ENCODE peak calls at places on chromosome 3, in five cellular contexts. C, U, W, D and E are unnamed samples. For H3K4me1, the result is how much of the 10 kb centered on the place peaks cover.

GRCh38 chr3:58639001-58639400 is 27.6 kb downstream of the FAM3D start:
- DNase-seq in D (peak), C (peak), W (no peak), U (no peak), E (no peak)

GRCh38 chr3:23991236-23992050 is 46.4 kb downstream of the NR1D2 start:
- DNase-seq in C (peak), D (no peak), W (no peak), U (no peak), E (peak)

GRCh38 chr3:126375835-126376331 is 18.7 kb upstream of the KLF15 start:
- DNase-seq in D (no peak), W (no peak), C (no peak), U (no peak), E (no peak)

GRCh38 chr3:138921316-138922292 is 25.3 kb downstream of the FOXL2 start:
- DNase-seq in W (no peak), D (peak), C (peak), U (peak), E (peak)

GRCh38 chr3:30476373-30477082 is 129.9 kb upstream of the TGFBR2 start:
- DNase-seq in C (peak), W (no peak), U (no peak), D (no peak), E (no peak)

GRCh38 chr3:170149016-170149415 is 32.5 kb downstream of the PHC3 start:
- DNase-seq in W (no peak), D (no peak), U (no peak), C (no peak), E (no peak)

GRCh38 chr3:112734171-112734570 is 93.2 kb upstream of the CCDC80 start:
- DNase-seq in C (peak), W (no peak), U (no peak), D (no peak), E (no peak)

GRCh38 chr3:10883478-10884234 is 67.6 kb downstream of the SLC6A11 start:
- DNase-seq in W (peak), D (no peak), U (peak), C (peak), E (peak)

GRCh38 chr3:184635126-184635525 is 73.5 kb downstream of the EPHB3 start:
- DNase-seq in C (no peak), W (no peak), U (no peak), D (peak), E (peak)

GRCh38 chr3:124200336-124200901 is 208.5 kb upstream of the ROPN1 start:
- DNase-seq in W (no peak), C (peak), D (peak), U (peak), E (no peak)

GRCh38 chr3:18046531-18046930 is 304.1 kb upstream of the TBC1D5 start:
- DNase-seq in W (no peak), U (no peak), D (no peak), C (no peak), E (no peak)

GRCh38 chr3:124444075-124444474 is 286.2 kb upstream of the UMPS start:
- DNase-seq in D (no peak), W (no peak), C (no peak), U (no peak), E (no peak)

GRCh38 chr3:40912461-40912860 is 286.8 kb upstream of the CTNNB1 start:
- DNase-seq in D (no peak), C (no peak), U (no peak), W (no peak), E (no peak)

GRCh38 chr3:20462226-20462625 is 276.2 kb upstream of the SGO1 start:
- DNase-seq in U (no peak), C (peak), W (no peak), D (no peak), E (no peak)

GRCh38 chr3:130601662-130602061 is 84.7 kb downstream of the COL6A6 start:
- DNase-seq in U (no peak), C (peak), W (no peak), D (no peak), E (peak)

GRCh38 chr3:192336286-192336685 is 391.1 kb downstream of the FGF12 start:
- DNase-seq in C (no peak), U (no peak), D (no peak), W (no peak), E (no peak)

GRCh38 chr3:47022540-47023161 is 43.2 kb downstream of the NBEAL2 start:
- DNase-seq in D (peak), U (no peak), W (no peak), C (peak), E (no peak)

GRCh38 chr3:41997702-41998551 is 36.0 kb upstream of the ULK4 start:
- DNase-seq in W (no peak), C (no peak), D (peak), U (peak), E (peak)

GRCh38 chr3:52313774-52314188 is 2.3 kb upstream of the DNAH1 start:
- DNase-seq in C (peak), U (no peak), W (no peak), D (peak), E (no peak)

GRCh38 chr3:63960048-63960711 is 48.0 kb upstream of the SCAANT1 start:
- DNase-seq in U (peak), C (peak), W (no peak), D (no peak), E (peak)

GRCh38 chr3:114450008-114450596 is 156.3 kb downstream of the TIGIT start:
- DNase-seq in D (no peak), C (no peak), W (no peak), U (no peak), E (peak)

GRCh38 chr3:138173769-138174420 is 826 bp downstream of the DBR1 start:
- DNase-seq in U (no peak), D (no peak), W (no peak), C (peak), E (no peak)

GRCh38 chr3:59385547-59385946 is 335.7 kb upstream of the CFAP20DC start:
- DNase-seq in C (no peak), D (no peak), U (no peak), W (no peak), E (no peak)

GRCh38 chr3:134250717-134251220 is at the start of gene RYK:
- DNase-seq in U (peak), C (peak), W (peak), D (peak), E (peak)

GRCh38 chr3:195077611-195078540 is 193.1 kb downstream of the XXYLT1 start:
- DNase-seq in C (no peak), W (no peak), D (no peak), U (no peak), E (no peak)

GRCh38 chr3:137930976-137931375 is 79.0 kb upstream of the CLDN18 start:
- DNase-seq in U (no peak), C (no peak), D (no peak), W (no peak), E (no peak)

GRCh38 chr3:189862385-189863023 is 231.3 kb downstream of the TP63 start:
- DNase-seq in U (no peak), C (peak), D (no peak), W (no peak), E (no peak)

GRCh38 chr3:156218353-156218744 is 98.0 kb downstream of the KCNAB1 start:
- DNase-seq in W (no peak), D (peak), C (no peak), U (peak), E (no peak)

GRCh38 chr3:38382506-38383080 is 36.0 kb downstream of the XYLB start:
- DNase-seq in W (no peak), D (no peak), U (no peak), C (peak), E (no peak)

GRCh38 chr3:42101048-42101447 is 9.9 kb downstream of the TRAK1 start:
- DNase-seq in D (peak), W (no peak), C (peak), U (no peak), E (no peak)

GRCh38 chr3:31132132-31132769 is 237.8 kb upstream of the GADL1 start:
- DNase-seq in D (no peak), W (no peak), U (peak), C (peak), E (no peak)

GRCh38 chr3:89851974-89852621 is 744.7 kb downstream of the EPHA3 start:
- DNase-seq in D (no peak), W (peak), C (peak), U (peak), E (peak)

GRCh38 chr3:133928136-133928893 is 32.6 kb upstream of the RAB6B start:
- DNase-seq in C (no peak), U (no peak), D (peak), W (no peak), E (no peak)

DNA sequence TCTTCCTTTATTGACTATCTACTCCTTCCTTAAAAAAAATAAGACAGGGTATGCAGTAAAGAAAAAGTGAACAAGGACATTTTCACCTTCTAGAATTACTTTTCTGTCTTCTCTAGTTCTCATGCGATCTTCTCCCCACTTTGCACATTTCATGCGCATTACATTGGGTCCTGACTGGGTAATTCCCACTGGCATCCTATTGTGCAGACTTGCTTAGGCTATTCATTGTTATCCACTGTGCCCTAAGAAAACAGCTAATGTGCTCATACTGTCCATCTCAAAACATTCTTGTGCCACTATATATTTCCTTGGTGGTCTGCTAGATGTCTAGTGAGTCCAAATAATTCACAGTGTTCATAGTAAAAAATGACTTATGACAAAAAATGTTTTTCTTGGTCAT is 447.4 kb upstream of the ROBO1 start:
- DNase-seq in C (no peak), D (no peak), U (peak), W (no peak), E (no peak)
- H3K27ac ChIP-seq in C (no peak), D (no peak), U (no peak), W (no peak), E (no peak)

GRCh38 chr3:172067837-172068440 is 28.6 kb downstream of the FNDC3B start:
- DNase-seq in C (no peak), D (no peak), W (no peak), U (no peak), E (no peak)

GRCh38 chr3:172070269-172070668 is 30.9 kb downstream of the FNDC3B start:
- DNase-seq in D (no peak), C (no peak), U (no peak), W (no peak), E (no peak)

GRCh38 chr3:172070799-172071198 is 31.4 kb downstream of the FNDC3B start:
- DNase-seq in U (no peak), D (no peak), C (no peak), W (no peak), E (no peak)

GRCh38 chr3:172068977-172069376 is 29.6 kb downstream of the FNDC3B start:
- DNase-seq in W (no peak), D (no peak), C (no peak), U (no peak), E (no peak)

GRCh38 chr3:172069473-172069872 is 30.1 kb downstream of the FNDC3B start:
- DNase-seq in C (no peak), U (no peak), W (no peak), D (no peak), E (no peak)
- H3K4me1 ChIP-seq in C (half or more), U (under half), W (under half), D (half or more), E (under half)

DNA sequence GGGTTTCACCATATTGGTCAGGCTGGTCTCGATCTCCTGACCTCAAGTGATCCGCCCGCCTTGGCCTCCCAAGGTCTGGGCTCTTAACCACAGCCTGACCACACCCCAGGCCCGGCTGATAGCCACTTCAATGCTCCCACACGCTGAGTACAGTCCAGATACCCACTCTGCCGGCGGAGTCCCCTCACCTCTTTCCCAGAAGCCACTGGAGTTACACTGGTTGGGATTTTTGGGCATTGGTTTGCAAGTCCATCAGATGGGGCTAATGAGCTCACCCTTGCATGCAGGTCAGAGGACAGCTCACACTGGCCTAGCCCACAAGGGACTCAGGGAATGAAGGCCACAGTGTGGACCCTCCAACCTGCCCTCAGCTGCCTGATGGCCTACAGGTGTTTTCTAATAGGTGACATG is 60.1 kb downstream of the IQSEC1 start:
- DNase-seq in D (peak), W (no peak), C (no peak), U (no peak), E (no peak)
- H3K27ac ChIP-seq in D (no peak), W (peak), C (no peak), U (no peak), E (no peak)

GRCh38 chr3:185740133-185740532 is 84.7 kb downstream of the IGF2BP2 start:
- DNase-seq in U (no peak), D (no peak), W (no peak), C (no peak), E (no peak)
- H3K4me1 ChIP-seq in U (under half), D (under half), W (under half), C (under half), E (under half)

GRCh38 chr3:123021986-123022510 is 5.5 kb downstream of the SEMA5B start:
- DNase-seq in D (no peak), U (no peak), C (no peak), W (no peak), E (no peak)
- H3K27ac ChIP-seq in D (no peak), U (no peak), C (no peak), W (no peak), E (no peak)